ENCODE peak calls at places on chromosomes 11 and 22, in ten cellular contexts. One of them, this sample, is unnamed.

GRCh38 chr11:76436020-76436419 is 8.8 kb upstream of the EMSY start:
- DNase-seq in GM18507: no peak
- DNase-seq in stromal cell of bone marrow: no peak
- DNase-seq in fibroblast of the aortic adventitia: no peak
- DNase-seq in hypothalamus: no peak
- DNase-seq in Peyer's patch: no peak
- DNase-seq in BJ: no peak
- DNase-seq in T-helper 9 cell: no peak
- DNase-seq in EH: peak
- DNase-seq in HS-5: no peak
- DNase-seq in this sample: peak

GRCh38 chr22:35477911-35478582 is 62.6 kb upstream of the RASD2 start:
- DNase-seq in GM18507: no peak
- DNase-seq in stromal cell of bone marrow: peak
- DNase-seq in fibroblast of the aortic adventitia: peak
- DNase-seq in EH: peak
- DNase-seq in BJ: peak
- DNase-seq in Peyer's patch: no peak
- DNase-seq in T-helper 9 cell: no peak
- DNase-seq in hypothalamus: no peak
- DNase-seq in HS-5: no peak
- DNase-seq in this sample: peak

GRCh38 chr11:12502041-12502440 is 124.7 kb downstream of the PARVA start:
- DNase-seq in fibroblast of the aortic adventitia: no peak
- DNase-seq in BJ: peak
- DNase-seq in Peyer's patch: no peak
- DNase-seq in EH: peak
- DNase-seq in HS-5: no peak
- DNase-seq in stromal cell of bone marrow: no peak
- DNase-seq in hypothalamus: no peak
- DNase-seq in GM18507: no peak
- DNase-seq in T-helper 9 cell: no peak
- DNase-seq in this sample: peak

GRCh38 chr11:20197881-20198280 is 37.6 kb upstream of the DBX1 start:
- DNase-seq in T-helper 9 cell: no peak
- DNase-seq in BJ: no peak
- DNase-seq in fibroblast of the aortic adventitia: no peak
- DNase-seq in hypothalamus: no peak
- DNase-seq in GM18507: no peak
- DNase-seq in stromal cell of bone marrow: no peak
- DNase-seq in EH: no peak
- DNase-seq in HS-5: no peak
- DNase-seq in Peyer's patch: no peak
- DNase-seq in this sample: no peak

GRCh38 chr11:287821-288327 is 1.1 kb upstream of the PGGHG start:
- DNase-seq in T-helper 9 cell: no peak
- DNase-seq in HS-5: no peak
- DNase-seq in hypothalamus: no peak
- DNase-seq in GM18507: no peak
- DNase-seq in Peyer's patch: peak
- DNase-seq in BJ: no peak
- DNase-seq in fibroblast of the aortic adventitia: no peak
- DNase-seq in EH: no peak
- DNase-seq in stromal cell of bone marrow: no peak
- DNase-seq in this sample: no peak

GRCh38 chr11:66017354-66017753 is 5.5 kb downstream of the CST6 start:
- DNase-seq in hypothalamus: no peak
- DNase-seq in Peyer's patch: no peak
- DNase-seq in stromal cell of bone marrow: no peak
- DNase-seq in EH: no peak
- DNase-seq in T-helper 9 cell: no peak
- DNase-seq in HS-5: no peak
- DNase-seq in BJ: no peak
- DNase-seq in fibroblast of the aortic adventitia: no peak
- DNase-seq in GM18507: no peak
- DNase-seq in this sample: no peak

GRCh38 chr22:44584256-44584902 is 86.3 kb upstream of the RTL6 start:
- DNase-seq in T-helper 9 cell: no peak
- DNase-seq in stromal cell of bone marrow: no peak
- DNase-seq in EH: no peak
- DNase-seq in HS-5: no peak
- DNase-seq in Peyer's patch: no peak
- DNase-seq in fibroblast of the aortic adventitia: no peak
- DNase-seq in BJ: no peak
- DNase-seq in GM18507: no peak
- DNase-seq in hypothalamus: no peak
- DNase-seq in this sample: no peak

GRCh38 chr11:92376146-92376599 is 151.6 kb downstream of the FAT3 start:
- DNase-seq in EH: peak
- DNase-seq in Peyer's patch: no peak
- DNase-seq in stromal cell of bone marrow: peak
- DNase-seq in fibroblast of the aortic adventitia: no peak
- DNase-seq in BJ: no peak
- DNase-seq in hypothalamus: no peak
- DNase-seq in T-helper 9 cell: no peak
- DNase-seq in GM18507: no peak
- DNase-seq in HS-5: no peak
- DNase-seq in this sample: peak

GRCh38 chr11:12285106-12285505 is 92.3 kb upstream of the PARVA start:
- DNase-seq in fibroblast of the aortic adventitia: peak
- DNase-seq in EH: peak
- DNase-seq in hypothalamus: no peak
- DNase-seq in stromal cell of bone marrow: peak
- DNase-seq in Peyer's patch: no peak
- DNase-seq in T-helper 9 cell: no peak
- DNase-seq in HS-5: peak
- DNase-seq in GM18507: no peak
- DNase-seq in BJ: peak
- DNase-seq in this sample: peak

GRCh38 chr11:124669193-124669592 is 4.3 kb downstream of the SIAE start:
- DNase-seq in Peyer's patch: peak
- DNase-seq in T-helper 9 cell: peak
- DNase-seq in HS-5: peak
- DNase-seq in fibroblast of the aortic adventitia: peak
- DNase-seq in stromal cell of bone marrow: no peak
- DNase-seq in BJ: no peak
- DNase-seq in hypothalamus: peak
- DNase-seq in EH: peak
- DNase-seq in GM18507: peak
- DNase-seq in this sample: peak

GRCh38 chr22:50530280-50530856 is 556 bp upstream of the TYMP start:
- DNase-seq in EH: peak
- DNase-seq in fibroblast of the aortic adventitia: peak
- DNase-seq in BJ: no peak
- DNase-seq in GM18507: no peak
- DNase-seq in T-helper 9 cell: no peak
- DNase-seq in stromal cell of bone marrow: peak
- DNase-seq in Peyer's patch: peak
- DNase-seq in hypothalamus: no peak
- DNase-seq in HS-5: no peak
- DNase-seq in this sample: peak

GRCh38 chr11:121482231-121483129 is 29.7 kb upstream of the SORL1-AS1 start:
- DNase-seq in GM18507: no peak
- DNase-seq in BJ: no peak
- DNase-seq in fibroblast of the aortic adventitia: no peak
- DNase-seq in Peyer's patch: peak
- DNase-seq in HS-5: no peak
- DNase-seq in stromal cell of bone marrow: no peak
- DNase-seq in hypothalamus: no peak
- DNase-seq in T-helper 9 cell: peak
- DNase-seq in EH: no peak
- DNase-seq in this sample: peak

GRCh38 chr11:13463779-13464290 is 813 bp upstream of the BTBD10 start:
- DNase-seq in Peyer's patch: no peak
- DNase-seq in T-helper 9 cell: no peak
- DNase-seq in hypothalamus: no peak
- DNase-seq in fibroblast of the aortic adventitia: no peak
- DNase-seq in BJ: no peak
- DNase-seq in HS-5: no peak
- DNase-seq in stromal cell of bone marrow: no peak
- DNase-seq in EH: no peak
- DNase-seq in GM18507: no peak
- DNase-seq in this sample: no peak

GRCh38 chr11:128593281-128593680 is 5.9 kb upstream of the ETS1 start:
- DNase-seq in Peyer's patch: no peak
- DNase-seq in BJ: peak
- DNase-seq in T-helper 9 cell: no peak
- DNase-seq in HS-5: no peak
- DNase-seq in fibroblast of the aortic adventitia: no peak
- DNase-seq in GM18507: no peak
- DNase-seq in stromal cell of bone marrow: no peak
- DNase-seq in EH: peak
- DNase-seq in hypothalamus: no peak
- DNase-seq in this sample: peak

GRCh38 chr11:67572747-67573419 is 10.7 kb upstream of the GSTP1 start:
- DNase-seq in fibroblast of the aortic adventitia: peak
- DNase-seq in EH: peak
- DNase-seq in BJ: no peak
- DNase-seq in HS-5: no peak
- DNase-seq in stromal cell of bone marrow: peak
- DNase-seq in Peyer's patch: peak
- DNase-seq in T-helper 9 cell: no peak
- DNase-seq in hypothalamus: peak
- DNase-seq in GM18507: no peak
- DNase-seq in this sample: peak

GRCh38 chr11:71212871-71213559 is 39.4 kb downstream of the SHANK2 start:
- DNase-seq in Peyer's patch: no peak
- DNase-seq in fibroblast of the aortic adventitia: peak
- DNase-seq in GM18507: no peak
- DNase-seq in T-helper 9 cell: no peak
- DNase-seq in BJ: no peak
- DNase-seq in stromal cell of bone marrow: no peak
- DNase-seq in HS-5: no peak
- DNase-seq in hypothalamus: no peak
- DNase-seq in EH: no peak
- DNase-seq in this sample: peak

GRCh38 chr11:38950882-38951281 is 2352.8 kb upstream of the RAG2 start:
- DNase-seq in T-helper 9 cell: no peak
- DNase-seq in Peyer's patch: no peak
- DNase-seq in fibroblast of the aortic adventitia: peak
- DNase-seq in HS-5: peak
- DNase-seq in BJ: no peak
- DNase-seq in stromal cell of bone marrow: no peak
- DNase-seq in GM18507: no peak
- DNase-seq in hypothalamus: no peak
- DNase-seq in EH: no peak
- DNase-seq in this sample: no peak

GRCh38 chr11:31921066-31921465 is 109.9 kb upstream of the PAX6 start:
- DNase-seq in fibroblast of the aortic adventitia: peak
- DNase-seq in T-helper 9 cell: no peak
- DNase-seq in hypothalamus: no peak
- DNase-seq in BJ: no peak
- DNase-seq in EH: peak
- DNase-seq in stromal cell of bone marrow: no peak
- DNase-seq in GM18507: no peak
- DNase-seq in HS-5: peak
- DNase-seq in Peyer's patch: no peak
- DNase-seq in this sample: no peak

GRCh38 chr11:119585038-119585666 is 143.8 kb downstream of the NECTIN1 start:
- DNase-seq in EH: no peak
- DNase-seq in stromal cell of bone marrow: no peak
- DNase-seq in HS-5: no peak
- DNase-seq in hypothalamus: peak
- DNase-seq in Peyer's patch: no peak
- DNase-seq in T-helper 9 cell: no peak
- DNase-seq in BJ: no peak
- DNase-seq in GM18507: no peak
- DNase-seq in fibroblast of the aortic adventitia: no peak
- DNase-seq in this sample: peak

GRCh38 chr22:49325531-49326395 is 501.9 kb downstream of the BRD1 start:
- DNase-seq in GM18507: no peak
- DNase-seq in BJ: no peak
- DNase-seq in T-helper 9 cell: no peak
- DNase-seq in stromal cell of bone marrow: no peak
- DNase-seq in Peyer's patch: no peak
- DNase-seq in HS-5: no peak
- DNase-seq in fibroblast of the aortic adventitia: no peak
- DNase-seq in EH: no peak
- DNase-seq in hypothalamus: no peak
- DNase-seq in this sample: no peak

GRCh38 chr11:8337115-8337386 is 73.4 kb upstream of the LMO1 start:
- DNase-seq in HS-5: no peak
- DNase-seq in fibroblast of the aortic adventitia: no peak
- DNase-seq in BJ: no peak
- DNase-seq in stromal cell of bone marrow: no peak
- DNase-seq in EH: no peak
- DNase-seq in Peyer's patch: no peak
- DNase-seq in hypothalamus: no peak
- DNase-seq in GM18507: no peak
- DNase-seq in T-helper 9 cell: no peak
- DNase-seq in this sample: no peak

GRCh38 chr22:38071421-38072321 is 12.3 kb downstream of the SLC16A8 start:
- DNase-seq in GM18507: no peak
- DNase-seq in hypothalamus: no peak
- DNase-seq in T-helper 9 cell: no peak
- DNase-seq in BJ: no peak
- DNase-seq in Peyer's patch: no peak
- DNase-seq in fibroblast of the aortic adventitia: no peak
- DNase-seq in HS-5: no peak
- DNase-seq in stromal cell of bone marrow: no peak
- DNase-seq in EH: no peak
- DNase-seq in this sample: no peak

GRCh38 chr11:117459979-117460300 is 132.3 kb downstream of the CEP164 start:
- DNase-seq in BJ: no peak
- DNase-seq in stromal cell of bone marrow: no peak
- DNase-seq in hypothalamus: no peak
- DNase-seq in fibroblast of the aortic adventitia: no peak
- DNase-seq in Peyer's patch: no peak
- DNase-seq in HS-5: no peak
- DNase-seq in GM18507: no peak
- DNase-seq in T-helper 9 cell: no peak
- DNase-seq in EH: no peak
- DNase-seq in this sample: no peak

GRCh38 chr11:105368711-105369110 is 229.1 kb upstream of the CARD18 start:
- DNase-seq in fibroblast of the aortic adventitia: no peak
- DNase-seq in GM18507: no peak
- DNase-seq in Peyer's patch: no peak
- DNase-seq in HS-5: no peak
- DNase-seq in EH: peak
- DNase-seq in stromal cell of bone marrow: no peak
- DNase-seq in hypothalamus: no peak
- DNase-seq in T-helper 9 cell: no peak
- DNase-seq in BJ: peak
- DNase-seq in this sample: no peak

GRCh38 chr22:28002863-28003565 is 84.0 kb upstream of the PITPNB start:
- DNase-seq in fibroblast of the aortic adventitia: no peak
- DNase-seq in stromal cell of bone marrow: no peak
- DNase-seq in EH: no peak
- DNase-seq in GM18507: no peak
- DNase-seq in BJ: no peak
- DNase-seq in HS-5: no peak
- DNase-seq in hypothalamus: no peak
- DNase-seq in Peyer's patch: no peak
- DNase-seq in T-helper 9 cell: no peak
- DNase-seq in this sample: peak

GRCh38 chr11:126416542-126417090 is 61.1 kb downstream of the ST3GAL4 start:
- DNase-seq in hypothalamus: peak
- DNase-seq in fibroblast of the aortic adventitia: peak
- DNase-seq in HS-5: no peak
- DNase-seq in T-helper 9 cell: peak
- DNase-seq in GM18507: peak
- DNase-seq in BJ: no peak
- DNase-seq in stromal cell of bone marrow: peak
- DNase-seq in Peyer's patch: peak
- DNase-seq in EH: peak
- DNase-seq in this sample: peak

GRCh38 chr11:118450451-118450850 is 14.2 kb downstream of the KMT2A start:
- DNase-seq in stromal cell of bone marrow: no peak
- DNase-seq in BJ: no peak
- DNase-seq in EH: no peak
- DNase-seq in HS-5: no peak
- DNase-seq in fibroblast of the aortic adventitia: no peak
- DNase-seq in GM18507: no peak
- DNase-seq in hypothalamus: no peak
- DNase-seq in Peyer's patch: no peak
- DNase-seq in T-helper 9 cell: no peak
- DNase-seq in this sample: no peak

GRCh38 chr22:33090836-33091235 is 32.7 kb upstream of the SYN3 start:
- DNase-seq in GM18507: no peak
- DNase-seq in T-helper 9 cell: no peak
- DNase-seq in BJ: no peak
- DNase-seq in stromal cell of bone marrow: no peak
- DNase-seq in fibroblast of the aortic adventitia: no peak
- DNase-seq in HS-5: no peak
- DNase-seq in EH: no peak
- DNase-seq in Peyer's patch: no peak
- DNase-seq in hypothalamus: no peak
- DNase-seq in this sample: no peak

This sample was measured in GM23248.